ENCODE peak calls at places on chromosome 5, in six cellular contexts. One of them, this sample, is unnamed.

GRCh38 chr5:10528056-10528816 is 35.6 kb upstream of the ANKRD33B start:
- DNase-seq in ovary: no peak
- DNase-seq in lung: no peak
- DNase-seq in mesothelial cell of epicardium: no peak
- DNase-seq in adrenal gland: no peak
- DNase-seq in lower lobe of right lung: no peak
- DNase-seq in this sample: no peak

GRCh38 chr5:51326844-51327243 is 56.4 kb upstream of the ISL1 start:
- DNase-seq in adrenal gland: no peak
- DNase-seq in lower lobe of right lung: no peak
- DNase-seq in mesothelial cell of epicardium: no peak
- DNase-seq in ovary: no peak
- DNase-seq in lung: no peak
- DNase-seq in this sample: no peak

GRCh38 chr5:127216906-127217675 is 73.5 kb upstream of the MEGF10 start:
- DNase-seq in adrenal gland: no peak
- DNase-seq in lower lobe of right lung: no peak
- DNase-seq in lung: no peak
- DNase-seq in ovary: no peak
- DNase-seq in mesothelial cell of epicardium: no peak
- DNase-seq in this sample: no peak

GRCh38 chr5:137836301-137836700 is 31.4 kb upstream of the MYOT start:
- DNase-seq in adrenal gland: no peak
- DNase-seq in ovary: no peak
- DNase-seq in lung: no peak
- DNase-seq in mesothelial cell of epicardium: no peak
- DNase-seq in lower lobe of right lung: no peak
- DNase-seq in this sample: no peak

GRCh38 chr5:180639743-180640300 is 9.6 kb downstream of the FLT4 start:
- DNase-seq in adrenal gland: no peak
- DNase-seq in lung: no peak
- DNase-seq in ovary: no peak
- DNase-seq in lower lobe of right lung: no peak
- DNase-seq in mesothelial cell of epicardium: no peak
- DNase-seq in this sample: no peak

GRCh38 chr5:45684118-45684517 is 12.1 kb downstream of the HCN1 start:
- DNase-seq in lung: no peak
- DNase-seq in mesothelial cell of epicardium: no peak
- DNase-seq in ovary: no peak
- DNase-seq in lower lobe of right lung: no peak
- DNase-seq in adrenal gland: no peak
- DNase-seq in this sample: no peak

GRCh38 chr5:141441571-141442170 is 11.4 kb downstream of the PCDHGA12 start:
- DNase-seq in ovary: no peak
- DNase-seq in lung: no peak
- DNase-seq in adrenal gland: no peak
- DNase-seq in mesothelial cell of epicardium: no peak
- DNase-seq in lower lobe of right lung: no peak
- DNase-seq in this sample: no peak

GRCh38 chr5:128649183-128649582 is 111.1 kb upstream of the FBN2 start:
- DNase-seq in ovary: no peak
- DNase-seq in adrenal gland: no peak
- DNase-seq in lower lobe of right lung: no peak
- DNase-seq in mesothelial cell of epicardium: no peak
- DNase-seq in lung: no peak
- DNase-seq in this sample: no peak

GRCh38 chr5:135490245-135491037 is 38.3 kb upstream of the TIFAB start:
- DNase-seq in lower lobe of right lung: no peak
- DNase-seq in adrenal gland: no peak
- DNase-seq in mesothelial cell of epicardium: no peak
- DNase-seq in lung: no peak
- DNase-seq in ovary: no peak
- DNase-seq in this sample: no peak

GRCh38 chr5:176927562-176927961 is 28.4 kb upstream of the HK3 start:
- DNase-seq in ovary: no peak
- DNase-seq in lower lobe of right lung: no peak
- DNase-seq in mesothelial cell of epicardium: no peak
- DNase-seq in lung: no peak
- DNase-seq in adrenal gland: no peak
- DNase-seq in this sample: no peak

GRCh38 chr5:14171621-14172020 is 28.5 kb downstream of the TRIO start:
- DNase-seq in lower lobe of right lung: peak
- DNase-seq in ovary: no peak
- DNase-seq in mesothelial cell of epicardium: no peak
- DNase-seq in adrenal gland: no peak
- DNase-seq in lung: no peak
- DNase-seq in this sample: no peak

DNA sequence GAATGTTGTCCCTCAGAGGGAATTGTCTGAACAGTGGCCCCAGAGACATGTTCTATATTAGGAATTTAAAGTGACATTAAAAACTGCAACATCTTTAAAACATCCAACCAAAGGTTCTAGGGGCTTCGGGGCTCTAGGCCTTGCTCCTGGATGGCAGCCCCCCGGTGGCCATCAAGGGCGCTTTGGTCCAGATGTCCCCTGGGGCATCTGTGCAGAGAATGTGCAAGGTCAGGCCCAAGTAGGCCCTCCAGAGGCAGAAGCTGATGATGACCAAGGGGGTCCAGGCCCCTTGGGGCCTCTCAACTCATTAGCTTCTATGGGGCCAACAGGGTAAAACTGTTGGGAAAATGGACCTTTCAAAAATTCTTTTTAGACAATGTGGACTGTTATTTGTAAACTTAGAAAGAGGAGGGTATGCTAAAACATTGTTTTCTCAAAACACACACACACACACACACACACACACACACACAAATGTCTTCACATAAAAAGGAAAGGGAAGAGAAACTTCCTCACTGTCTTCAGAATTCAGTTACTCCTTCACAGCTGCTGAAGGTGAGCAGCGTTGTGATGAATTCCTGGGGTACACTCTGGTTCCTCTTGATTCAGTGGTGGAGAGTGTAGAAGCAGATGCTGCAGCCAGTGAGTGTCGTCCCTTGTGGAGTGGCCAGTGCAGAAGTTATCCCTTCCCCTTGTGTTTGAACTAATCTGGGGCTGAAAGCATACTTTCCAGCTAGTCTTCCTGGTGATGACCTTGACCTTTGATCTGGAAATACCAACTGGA is 125.2 kb downstream of the WDR41 start:
- DNase-seq in lower lobe of right lung: no peak
- DNase-seq in adrenal gland: no peak
- DNase-seq in ovary: no peak
- DNase-seq in lung: no peak
- DNase-seq in mesothelial cell of epicardium: no peak
- DNase-seq in this sample: no peak
- TF ChIP-seq CTCF in lower lobe of right lung: no peak
- TF ChIP-seq CTCF in adrenal gland: no peak
- TF ChIP-seq CTCF in ovary: no peak
- TF ChIP-seq CTCF in lung: no peak
- TF ChIP-seq CTCF in mesothelial cell of epicardium: no peak
- TF ChIP-seq CTCF in this sample: peak

GRCh38 chr5:3734621-3735020 is 139.0 kb downstream of the IRX1 start:
- DNase-seq in ovary: no peak
- DNase-seq in lower lobe of right lung: no peak
- DNase-seq in lung: no peak
- DNase-seq in mesothelial cell of epicardium: no peak
- DNase-seq in adrenal gland: no peak
- DNase-seq in this sample: no peak
- TF ChIP-seq CTCF in ovary: no peak
- TF ChIP-seq CTCF in lower lobe of right lung: no peak
- TF ChIP-seq CTCF in lung: no peak
- TF ChIP-seq CTCF in mesothelial cell of epicardium: no peak
- TF ChIP-seq CTCF in adrenal gland: no peak
- TF ChIP-seq CTCF in this sample: no peak

DNA sequence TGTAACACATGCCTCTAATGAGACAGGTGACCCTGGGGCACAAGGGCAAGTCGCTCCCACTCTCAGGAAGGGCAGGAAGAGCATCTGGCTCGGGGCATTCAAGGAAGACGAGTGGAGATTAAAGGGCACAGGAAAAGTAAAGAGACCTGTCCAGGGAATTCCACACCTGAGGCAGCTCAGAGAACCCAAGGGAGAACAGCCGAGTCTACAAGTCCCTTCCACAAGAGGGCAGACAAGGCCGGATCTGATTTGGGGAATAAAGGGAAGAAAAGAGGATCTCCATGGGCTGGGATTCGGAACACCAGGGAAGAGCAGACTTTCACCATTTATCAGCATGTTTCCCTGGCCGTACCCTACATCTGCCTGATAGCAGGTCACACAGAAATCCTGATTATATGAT is 28.1 kb downstream of the GPX3 start:
- DNase-seq in lung: no peak
- DNase-seq in adrenal gland: no peak
- DNase-seq in mesothelial cell of epicardium: no peak
- DNase-seq in ovary: no peak
- DNase-seq in lower lobe of right lung: no peak
- DNase-seq in this sample: no peak
- TF ChIP-seq CTCF in lung: no peak
- TF ChIP-seq CTCF in adrenal gland: peak
- TF ChIP-seq CTCF in mesothelial cell of epicardium: no peak
- TF ChIP-seq CTCF in ovary: no peak
- TF ChIP-seq CTCF in lower lobe of right lung: no peak
- TF ChIP-seq CTCF in this sample: no peak

GRCh38 chr5:168224110-168224509 is 67.3 kb upstream of the WWC1 start:
- DNase-seq in adrenal gland: no peak
- DNase-seq in ovary: no peak
- DNase-seq in lower lobe of right lung: no peak
- DNase-seq in lung: no peak
- DNase-seq in mesothelial cell of epicardium: no peak
- DNase-seq in this sample: no peak
- TF ChIP-seq CTCF in adrenal gland: no peak
- TF ChIP-seq CTCF in ovary: no peak
- TF ChIP-seq CTCF in lower lobe of right lung: no peak
- TF ChIP-seq CTCF in lung: no peak
- TF ChIP-seq CTCF in mesothelial cell of epicardium: no peak
- TF ChIP-seq CTCF in this sample: no peak

GRCh38 chr5:109719978-109720377 is 30.3 kb downstream of the MAN2A1 start:
- DNase-seq in lung: no peak
- DNase-seq in ovary: no peak
- DNase-seq in mesothelial cell of epicardium: no peak
- DNase-seq in lower lobe of right lung: no peak
- DNase-seq in adrenal gland: no peak
- DNase-seq in this sample: no peak
- TF ChIP-seq CTCF in lung: no peak
- TF ChIP-seq CTCF in ovary: no peak
- TF ChIP-seq CTCF in mesothelial cell of epicardium: no peak
- TF ChIP-seq CTCF in lower lobe of right lung: no peak
- TF ChIP-seq CTCF in adrenal gland: no peak
- TF ChIP-seq CTCF in this sample: no peak

DNA sequence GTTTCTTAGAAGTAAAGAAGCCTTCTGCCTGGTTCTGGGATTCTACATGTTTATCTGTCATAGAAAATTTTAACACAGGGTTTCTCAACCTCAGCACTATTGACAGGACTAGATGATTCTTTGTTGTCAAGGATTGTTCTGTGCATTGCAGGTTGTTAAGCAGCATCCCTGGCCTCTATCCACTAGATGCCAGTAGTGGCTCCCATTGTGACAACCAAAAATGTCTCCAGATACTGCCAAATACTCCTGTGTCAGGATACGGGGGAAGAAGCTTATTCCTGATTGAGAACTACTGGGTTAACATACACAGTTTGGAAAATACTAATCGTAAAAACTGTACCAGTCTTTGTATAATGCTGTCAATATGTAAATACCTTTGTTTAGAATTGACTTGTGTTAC is 167.1 kb downstream of the NIPBL start:
- DNase-seq in lower lobe of right lung: no peak
- DNase-seq in ovary: no peak
- DNase-seq in mesothelial cell of epicardium: no peak
- DNase-seq in lung: no peak
- DNase-seq in adrenal gland: no peak
- DNase-seq in this sample: no peak
- TF ChIP-seq CTCF in lower lobe of right lung: no peak
- TF ChIP-seq CTCF in ovary: no peak
- TF ChIP-seq CTCF in mesothelial cell of epicardium: no peak
- TF ChIP-seq CTCF in lung: no peak
- TF ChIP-seq CTCF in adrenal gland: no peak
- TF ChIP-seq CTCF in this sample: no peak

GRCh38 chr5:170348069-170348702 is 41.0 kb downstream of the KCNMB1 start:
- DNase-seq in lower lobe of right lung: no peak
- DNase-seq in mesothelial cell of epicardium: no peak
- DNase-seq in ovary: no peak
- DNase-seq in adrenal gland: no peak
- DNase-seq in lung: no peak
- DNase-seq in this sample: no peak
- TF ChIP-seq CTCF in lower lobe of right lung: peak
- TF ChIP-seq CTCF in mesothelial cell of epicardium: no peak
- TF ChIP-seq CTCF in ovary: peak
- TF ChIP-seq CTCF in adrenal gland: no peak
- TF ChIP-seq CTCF in lung: no peak
- TF ChIP-seq CTCF in this sample: no peak

GRCh38 chr5:60841361-60841760 is 2.7 kb downstream of the ELOVL7 start:
- DNase-seq in adrenal gland: no peak
- DNase-seq in ovary: no peak
- DNase-seq in mesothelial cell of epicardium: no peak
- DNase-seq in lung: no peak
- DNase-seq in lower lobe of right lung: no peak
- DNase-seq in this sample: no peak

GRCh38 chr5:60844429-60844890 is 391 bp upstream of the ELOVL7 start:
- DNase-seq in lung: no peak
- DNase-seq in adrenal gland: peak
- DNase-seq in mesothelial cell of epicardium: no peak
- DNase-seq in ovary: no peak
- DNase-seq in lower lobe of right lung: no peak
- DNase-seq in this sample: no peak

GRCh38 chr5:60842859-60843692 is 993 bp downstream of the ELOVL7 start:
- DNase-seq in lung: no peak
- DNase-seq in ovary: no peak
- DNase-seq in adrenal gland: no peak
- DNase-seq in mesothelial cell of epicardium: no peak
- DNase-seq in lower lobe of right lung: no peak
- DNase-seq in this sample: no peak

GRCh38 chr5:60846298-60846697 is 2.2 kb upstream of the ELOVL7 start:
- DNase-seq in lung: no peak
- DNase-seq in ovary: no peak
- DNase-seq in mesothelial cell of epicardium: no peak
- DNase-seq in adrenal gland: no peak
- DNase-seq in lower lobe of right lung: no peak
- DNase-seq in this sample: no peak

GRCh38 chr5:60843693-60844428 is at the start of gene ELOVL7:
- DNase-seq in adrenal gland: peak
- DNase-seq in lower lobe of right lung: peak
- DNase-seq in ovary: peak
- DNase-seq in mesothelial cell of epicardium: peak
- DNase-seq in lung: peak
- DNase-seq in this sample: peak
- TF ChIP-seq CTCF in adrenal gland: no peak
- TF ChIP-seq CTCF in lower lobe of right lung: no peak
- TF ChIP-seq CTCF in ovary: no peak
- TF ChIP-seq CTCF in mesothelial cell of epicardium: no peak
- TF ChIP-seq CTCF in lung: no peak
- TF ChIP-seq CTCF in this sample: peak

This sample was measured in progenitor cell of endocrine pancreas.